ENCODE peak calls at places on chromosomes 11 and 22, in nine cellular contexts. One of them, this sample, is unnamed.
A peak's percentile ranks its signal among the peaks of the same experiment; 100 is the strongest.

GRCh38 chr11:44324787-44325525 is 15.0 kb upstream of the ALX4 start:
- DNase-seq in SJSA1: no peak
- DNase-seq in GM23338: no peak
- DNase-seq in CD4-positive, alpha-beta memory T cell: no peak
- DNase-seq in body of pancreas: no peak
- DNase-seq in HepG2: no peak
- DNase-seq in left ventricle myocardium inferior: no peak
- DNase-seq in IMR-90: no peak
- DNase-seq in neuronal stem cell: no peak
- DNase-seq in this sample: no peak

GRCh38 chr22:32206774-32207758 is 2.2 kb upstream of the RFPL2 start:
- DNase-seq in GM23338: peak; percentile 86
- DNase-seq in body of pancreas: peak; percentile 58
- DNase-seq in SJSA1: no peak
- DNase-seq in HepG2: peak; percentile 41
- DNase-seq in IMR-90: no peak
- DNase-seq in left ventricle myocardium inferior: no peak
- DNase-seq in CD4-positive, alpha-beta memory T cell: no peak
- DNase-seq in neuronal stem cell: no peak
- DNase-seq in this sample: peak; percentile 76

GRCh38 chr11:11416917-11417316 is 63.9 kb upstream of the CSNK2A3 start:
- DNase-seq in SJSA1: peak; percentile 60
- DNase-seq in CD4-positive, alpha-beta memory T cell: no peak
- DNase-seq in neuronal stem cell: no peak
- DNase-seq in HepG2: no peak
- DNase-seq in IMR-90: peak; percentile 65
- DNase-seq in GM23338: no peak
- DNase-seq in body of pancreas: no peak
- DNase-seq in left ventricle myocardium inferior: no peak
- DNase-seq in this sample: no peak

GRCh38 chr11:69126286-69126685 is 29.4 kb upstream of the SMIM38 start:
- DNase-seq in body of pancreas: no peak
- DNase-seq in left ventricle myocardium inferior: no peak
- DNase-seq in neuronal stem cell: no peak
- DNase-seq in GM23338: no peak
- DNase-seq in SJSA1: no peak
- DNase-seq in CD4-positive, alpha-beta memory T cell: no peak
- DNase-seq in HepG2: no peak
- DNase-seq in IMR-90: no peak
- DNase-seq in this sample: peak; percentile 36

GRCh38 chr11:46920709-46921108 is 2.4 kb upstream of the LRP4 start:
- DNase-seq in HepG2: peak; percentile 29
- DNase-seq in GM23338: no peak
- DNase-seq in SJSA1: peak; percentile 86
- DNase-seq in CD4-positive, alpha-beta memory T cell: no peak
- DNase-seq in left ventricle myocardium inferior: no peak
- DNase-seq in body of pancreas: no peak
- DNase-seq in IMR-90: peak; percentile 100
- DNase-seq in neuronal stem cell: no peak
- DNase-seq in this sample: no peak

GRCh38 chr22:50051930-50052329 is 6.2 kb downstream of the TTLL8 start:
- DNase-seq in HepG2: no peak
- DNase-seq in SJSA1: no peak
- DNase-seq in GM23338: no peak
- DNase-seq in CD4-positive, alpha-beta memory T cell: no peak
- DNase-seq in left ventricle myocardium inferior: no peak
- DNase-seq in IMR-90: no peak
- DNase-seq in neuronal stem cell: no peak
- DNase-seq in body of pancreas: no peak
- DNase-seq in this sample: no peak

GRCh38 chr11:75031771-75032549 is 43.2 kb downstream of the NEU3 start:
- DNase-seq in GM23338: peak; percentile 93
- DNase-seq in IMR-90: peak; percentile 78
- DNase-seq in CD4-positive, alpha-beta memory T cell: peak; percentile 29
- DNase-seq in left ventricle myocardium inferior: peak; percentile 70
- DNase-seq in body of pancreas: peak; percentile 84
- DNase-seq in neuronal stem cell: peak; percentile 56
- DNase-seq in HepG2: peak; percentile 65
- DNase-seq in SJSA1: peak; percentile 52
- DNase-seq in this sample: peak; percentile 85

GRCh38 chr11:117117681-117118080 is 19.5 kb upstream of the SIK3 start:
- DNase-seq in CD4-positive, alpha-beta memory T cell: no peak
- DNase-seq in HepG2: no peak
- DNase-seq in left ventricle myocardium inferior: no peak
- DNase-seq in IMR-90: no peak
- DNase-seq in GM23338: no peak
- DNase-seq in SJSA1: no peak
- DNase-seq in body of pancreas: no peak
- DNase-seq in neuronal stem cell: no peak
- DNase-seq in this sample: no peak

DNA sequence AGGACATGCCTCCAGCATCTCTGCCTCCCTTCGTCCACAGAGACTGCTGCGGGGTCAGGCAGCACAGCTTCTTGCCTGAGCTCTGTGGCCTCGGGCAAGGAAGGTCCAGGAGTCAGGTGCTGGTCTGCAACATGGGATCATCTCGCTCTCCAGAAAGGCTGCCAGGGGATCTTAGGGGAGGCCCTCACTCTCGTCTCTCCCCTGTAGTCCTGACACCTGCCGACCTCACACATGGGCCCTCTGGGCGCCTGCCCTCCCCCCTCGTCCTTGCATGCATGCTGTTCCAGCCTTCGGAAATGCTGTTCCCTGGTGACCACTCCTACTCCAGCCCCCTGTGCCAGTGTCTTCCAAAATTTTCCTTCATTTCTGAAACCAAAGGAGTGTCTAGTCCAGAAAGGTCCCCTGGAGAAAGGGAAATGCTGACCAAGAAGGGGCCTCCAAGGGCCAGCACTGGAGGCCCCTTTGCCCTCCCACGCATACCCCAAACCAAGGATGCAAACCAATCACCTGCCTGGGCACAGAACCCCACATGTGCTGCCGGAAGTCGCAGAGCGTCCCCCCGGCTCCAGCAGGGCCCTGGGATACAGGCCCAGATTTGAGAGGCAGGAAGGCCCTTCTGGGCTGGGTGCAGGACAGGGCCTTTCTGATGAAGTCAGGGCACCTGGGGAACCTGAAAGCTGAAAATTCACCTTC is 41.0 kb downstream of the IGF2 start:
- DNase-seq in CD4-positive, alpha-beta memory T cell: no peak
- DNase-seq in HepG2: no peak
- DNase-seq in body of pancreas: no peak
- DNase-seq in IMR-90: no peak
- DNase-seq in neuronal stem cell: no peak
- DNase-seq in SJSA1: no peak
- DNase-seq in left ventricle myocardium inferior: no peak
- DNase-seq in GM23338: no peak
- DNase-seq in this sample: peak; percentile 45
- H3K4me1 ChIP-seq in CD4-positive, alpha-beta memory T cell: peaks cover 5% of the 10 kb centered on the region
- H3K4me1 ChIP-seq in HepG2: peaks cover 74% of the 10 kb centered on the region
- H3K4me1 ChIP-seq in body of pancreas: peaks cover 48% of the 10 kb centered on the region
- H3K4me1 ChIP-seq in IMR-90: peaks cover 25% of the 10 kb centered on the region
- H3K4me1 ChIP-seq in neuronal stem cell: peaks cover 15% of the 10 kb centered on the region
- H3K4me1 ChIP-seq in SJSA1: peaks cover 78% of the 10 kb centered on the region
- H3K4me1 ChIP-seq in left ventricle myocardium inferior: peaks cover 75% of the 10 kb centered on the region
- H3K4me1 ChIP-seq in GM23338: peaks cover 12% of the 10 kb centered on the region
- H3K4me1 ChIP-seq in this sample: peaks cover 39% of the 10 kb centered on the region

GRCh38 chr11:102580185-102580951 is 44.8 kb downstream of the MMP20 start:
- DNase-seq in SJSA1: no peak
- DNase-seq in GM23338: no peak
- DNase-seq in body of pancreas: no peak
- DNase-seq in left ventricle myocardium inferior: no peak
- DNase-seq in HepG2: no peak
- DNase-seq in neuronal stem cell: no peak
- DNase-seq in IMR-90: peak; percentile 35
- DNase-seq in CD4-positive, alpha-beta memory T cell: no peak
- DNase-seq in this sample: no peak

GRCh38 chr11:102575016-102575415 is 44.5 kb upstream of the MMP7 start:
- DNase-seq in IMR-90: no peak
- DNase-seq in CD4-positive, alpha-beta memory T cell: no peak
- DNase-seq in left ventricle myocardium inferior: no peak
- DNase-seq in body of pancreas: no peak
- DNase-seq in HepG2: no peak
- DNase-seq in SJSA1: no peak
- DNase-seq in neuronal stem cell: no peak
- DNase-seq in GM23338: no peak
- DNase-seq in this sample: no peak

GRCh38 chr11:102577723-102578122 is 47.2 kb upstream of the MMP7 start:
- DNase-seq in HepG2: no peak
- DNase-seq in SJSA1: no peak
- DNase-seq in IMR-90: no peak
- DNase-seq in GM23338: no peak
- DNase-seq in CD4-positive, alpha-beta memory T cell: no peak
- DNase-seq in body of pancreas: no peak
- DNase-seq in neuronal stem cell: no peak
- DNase-seq in left ventricle myocardium inferior: no peak
- DNase-seq in this sample: no peak

GRCh38 chr11:102576350-102576749 is 45.8 kb upstream of the MMP7 start:
- DNase-seq in IMR-90: no peak
- DNase-seq in neuronal stem cell: no peak
- DNase-seq in SJSA1: no peak
- DNase-seq in CD4-positive, alpha-beta memory T cell: no peak
- DNase-seq in left ventricle myocardium inferior: no peak
- DNase-seq in GM23338: no peak
- DNase-seq in body of pancreas: no peak
- DNase-seq in HepG2: no peak
- DNase-seq in this sample: no peak

DNA sequence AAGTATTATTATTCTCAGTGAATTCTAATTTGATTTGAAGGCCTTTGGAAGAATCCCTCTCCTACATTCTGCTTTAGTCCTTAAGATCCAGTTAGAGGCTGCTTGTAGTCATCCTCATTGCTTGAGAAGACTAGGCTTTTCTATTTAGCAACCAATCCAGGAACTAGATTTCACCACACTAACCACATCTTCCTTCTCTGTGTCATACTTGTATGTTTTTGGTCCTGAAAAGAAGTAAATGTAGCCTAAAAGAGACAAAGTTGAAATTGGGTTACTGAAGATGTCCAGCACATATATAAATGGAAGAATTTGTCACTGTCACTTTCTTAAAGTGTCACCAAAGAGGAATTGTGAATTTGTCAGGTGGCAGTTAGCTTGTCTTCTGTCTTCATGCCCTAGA is 46.6 kb upstream of the MMP7 start:
- DNase-seq in neuronal stem cell: no peak
- DNase-seq in SJSA1: no peak
- DNase-seq in GM23338: no peak
- DNase-seq in left ventricle myocardium inferior: no peak
- DNase-seq in IMR-90: peak; percentile 46
- DNase-seq in body of pancreas: no peak
- DNase-seq in CD4-positive, alpha-beta memory T cell: no peak
- DNase-seq in HepG2: no peak
- DNase-seq in this sample: no peak
- H3K27ac ChIP-seq in neuronal stem cell: no peak overlapping the region
- H3K27ac ChIP-seq in SJSA1: no peak overlapping the region
- H3K27ac ChIP-seq in GM23338: no peak overlapping the region
- H3K27ac ChIP-seq in left ventricle myocardium inferior: no peak overlapping the region
- H3K27ac ChIP-seq in IMR-90: no peak overlapping the region
- H3K27ac ChIP-seq in body of pancreas: no peak overlapping the region
- H3K27ac ChIP-seq in CD4-positive, alpha-beta memory T cell: no peak overlapping the region
- H3K27ac ChIP-seq in HepG2: no peak overlapping the region
- H3K27ac ChIP-seq in this sample: peak overlapping the region; percentile 40

GRCh38 chr11:78460468-78460867 is 42.8 kb upstream of the GAB2 start:
- DNase-seq in HepG2: no peak
- DNase-seq in left ventricle myocardium inferior: no peak
- DNase-seq in SJSA1: no peak
- DNase-seq in GM23338: no peak
- DNase-seq in body of pancreas: no peak
- DNase-seq in IMR-90: peak; percentile 71
- DNase-seq in neuronal stem cell: no peak
- DNase-seq in CD4-positive, alpha-beta memory T cell: no peak
- DNase-seq in this sample: no peak

GRCh38 chr11:78470861-78471442 is 53.3 kb upstream of the GAB2 start:
- DNase-seq in HepG2: no peak
- DNase-seq in left ventricle myocardium inferior: no peak
- DNase-seq in body of pancreas: no peak
- DNase-seq in neuronal stem cell: no peak
- DNase-seq in GM23338: no peak
- DNase-seq in IMR-90: no peak
- DNase-seq in CD4-positive, alpha-beta memory T cell: no peak
- DNase-seq in SJSA1: no peak
- DNase-seq in this sample: no peak

GRCh38 chr11:78467370-78467769 is 49.8 kb upstream of the GAB2 start:
- DNase-seq in CD4-positive, alpha-beta memory T cell: no peak
- DNase-seq in body of pancreas: no peak
- DNase-seq in GM23338: no peak
- DNase-seq in left ventricle myocardium inferior: no peak
- DNase-seq in IMR-90: no peak
- DNase-seq in HepG2: no peak
- DNase-seq in SJSA1: no peak
- DNase-seq in neuronal stem cell: no peak
- DNase-seq in this sample: no peak

GRCh38 chr11:78469905-78470304 is 52.3 kb upstream of the GAB2 start:
- DNase-seq in IMR-90: no peak
- DNase-seq in left ventricle myocardium inferior: no peak
- DNase-seq in HepG2: no peak
- DNase-seq in neuronal stem cell: no peak
- DNase-seq in SJSA1: no peak
- DNase-seq in CD4-positive, alpha-beta memory T cell: no peak
- DNase-seq in body of pancreas: no peak
- DNase-seq in GM23338: no peak
- DNase-seq in this sample: no peak

DNA sequence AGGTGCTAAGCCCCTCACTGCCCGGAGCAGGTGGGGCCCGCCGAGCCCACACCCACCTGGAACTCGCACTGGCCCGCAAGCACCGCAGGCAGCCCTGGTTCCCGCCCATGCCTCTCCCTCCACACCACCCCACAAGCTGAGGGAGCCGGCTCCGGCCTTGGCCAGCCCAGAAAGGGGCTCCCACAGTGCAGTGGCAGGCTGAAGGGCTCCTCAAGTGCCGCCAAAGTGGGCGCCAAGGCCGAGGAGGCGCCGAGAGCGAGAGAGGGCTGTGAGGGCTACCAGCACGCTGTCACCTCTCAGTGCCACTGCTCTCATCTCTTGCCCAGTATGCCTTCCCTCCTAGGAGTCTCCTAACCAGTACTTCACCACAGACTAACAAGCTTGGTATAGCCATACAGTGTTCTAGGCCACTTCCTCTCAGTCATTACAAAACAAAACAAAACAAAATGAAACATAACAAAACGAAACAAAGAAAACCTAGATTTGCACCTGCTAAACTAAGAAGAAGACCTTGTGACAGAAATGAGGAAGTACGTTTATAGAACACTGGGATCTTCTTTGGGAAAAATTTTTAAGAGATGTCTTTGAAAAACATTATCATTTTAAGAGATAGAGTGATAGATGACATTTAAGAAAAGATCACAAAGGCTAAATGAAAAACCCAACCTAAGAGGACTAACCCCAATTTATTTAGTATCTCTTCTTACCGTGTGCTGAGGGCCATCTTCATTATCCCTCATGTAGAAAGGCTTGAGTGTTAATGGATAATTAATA is 47.7 kb upstream of the GAB2 start:
- DNase-seq in left ventricle myocardium inferior: no peak
- DNase-seq in body of pancreas: no peak
- DNase-seq in HepG2: no peak
- DNase-seq in SJSA1: no peak
- DNase-seq in IMR-90: no peak
- DNase-seq in GM23338: no peak
- DNase-seq in neuronal stem cell: no peak
- DNase-seq in CD4-positive, alpha-beta memory T cell: peak; percentile 42
- DNase-seq in this sample: peak; percentile 86
- H3K4me3 ChIP-seq in left ventricle myocardium inferior: no peak overlapping the region
- H3K4me3 ChIP-seq in body of pancreas: no peak overlapping the region
- H3K4me3 ChIP-seq in HepG2: no peak overlapping the region
- H3K4me3 ChIP-seq in SJSA1: no peak overlapping the region
- H3K4me3 ChIP-seq in IMR-90: no peak overlapping the region
- H3K4me3 ChIP-seq in GM23338: no peak overlapping the region
- H3K4me3 ChIP-seq in neuronal stem cell: no peak overlapping the region
- H3K4me3 ChIP-seq in CD4-positive, alpha-beta memory T cell: no peak overlapping the region
- H3K4me3 ChIP-seq in this sample: no peak overlapping the region

GRCh38 chr11:60867871-60868681 is 734 bp downstream of the ZP1 start:
- DNase-seq in HepG2: no peak
- DNase-seq in IMR-90: no peak
- DNase-seq in GM23338: no peak
- DNase-seq in body of pancreas: no peak
- DNase-seq in neuronal stem cell: no peak
- DNase-seq in CD4-positive, alpha-beta memory T cell: no peak
- DNase-seq in left ventricle myocardium inferior: no peak
- DNase-seq in SJSA1: no peak
- DNase-seq in this sample: peak; percentile 27
- H3K4me1 ChIP-seq in HepG2: peaks cover 37% of the 10 kb centered on the region
- H3K4me1 ChIP-seq in IMR-90: peaks cover 15% of the 10 kb centered on the region
- H3K4me1 ChIP-seq in GM23338: no peaks in the 10 kb centered on the region
- H3K4me1 ChIP-seq in body of pancreas: no peaks in the 10 kb centered on the region
- H3K4me1 ChIP-seq in neuronal stem cell: no peaks in the 10 kb centered on the region
- H3K4me1 ChIP-seq in CD4-positive, alpha-beta memory T cell: peaks cover 12% of the 10 kb centered on the region
- H3K4me1 ChIP-seq in left ventricle myocardium inferior: peaks cover 41% of the 10 kb centered on the region
- H3K4me1 ChIP-seq in SJSA1: peaks cover 5% of the 10 kb centered on the region
- H3K4me1 ChIP-seq in this sample: peaks cover 8% of the 10 kb centered on the region